ENCODE peak calls at places on chromosome 5, in five cellular contexts. X is natural killer cell, L is tibial nerve, H is GM06990, V is stomach. B is an unnamed sample.

GRCh38 chr5:61167382-61167781 is 5.1 kb upstream of the SMIM15 start:
- DNase-seq in X (no peak), L (no peak), H (no peak), V (peak), B (no peak)

GRCh38 chr5:59102437-59102836 is 519.6 kb downstream of the RAB3C start:
- DNase-seq in X (no peak), L (no peak), H (no peak), V (no peak), B (no peak)

GRCh38 chr5:62029303-62029702 is 276.7 kb upstream of the KIF2A start:
- DNase-seq in X (no peak), L (no peak), H (no peak), V (no peak), B (no peak)

GRCh38 chr5:100706796-100707195 is 171.6 kb downstream of the FAM174A start:
- DNase-seq in X (no peak), L (no peak), H (no peak), V (no peak), B (no peak)

GRCh38 chr5:124732349-124732875 is 14.0 kb downstream of the ZNF608 start:
- DNase-seq in X (no peak), L (no peak), H (no peak), V (no peak), B (no peak)

GRCh38 chr5:94746731-94747124 is 128.3 kb downstream of the SLF1 start:
- DNase-seq in X (no peak), L (no peak), H (peak), V (no peak), B (no peak)

GRCh38 chr5:137182576-137182975 is 316.6 kb downstream of the SPOCK1 start:
- DNase-seq in X (no peak), L (no peak), H (no peak), V (no peak), B (no peak)

GRCh38 chr5:80041536-80041935 is 6.4 kb downstream of the THBS4 start:
- DNase-seq in X (no peak), L (no peak), H (no peak), V (no peak), B (no peak)

GRCh38 chr5:172530406-172530805 is 76.1 kb upstream of the SH3PXD2B start:
- DNase-seq in X (no peak), L (no peak), H (no peak), V (no peak), B (peak)

GRCh38 chr5:172525633-172526360 is 71.5 kb upstream of the SH3PXD2B start:
- DNase-seq in X (no peak), L (no peak), H (no peak), V (no peak), B (peak)

GRCh38 chr5:58073246-58073645 is 386.6 kb downstream of the PLK2 start:
- DNase-seq in X (no peak), L (no peak), H (no peak), V (no peak), B (no peak)

GRCh38 chr5:143409972-143410371 is 6.5 kb upstream of the NR3C1 start:
- DNase-seq in X (no peak), L (no peak), H (no peak), V (no peak), B (no peak)

GRCh38 chr5:99034336-99034735 is 105.5 kb upstream of the CHD1 start:
- DNase-seq in X (no peak), L (no peak), H (no peak), V (peak), B (no peak)

GRCh38 chr5:90528704-90529233 is 615 bp downstream of the LYSMD3 start:
- DNase-seq in X (no peak), L (no peak), H (peak), V (no peak), B (no peak)

GRCh38 chr5:109943701-109944235 is 254.0 kb downstream of the MAN2A1 start:
- DNase-seq in X (no peak), L (no peak), H (no peak), V (no peak), B (no peak)

GRCh38 chr5:163475416-163475815 is 15.0 kb downstream of the HMMR start:
- DNase-seq in X (no peak), L (no peak), H (no peak), V (no peak), B (no peak)

GRCh38 chr5:167352801-167353200 is 938.6 kb upstream of the WWC1 start:
- DNase-seq in X (no peak), L (no peak), H (no peak), V (no peak), B (no peak)

GRCh38 chr5:102591650-102592049 is 92.8 kb upstream of the SLCO6A1 start:
- DNase-seq in X (no peak), L (no peak), H (no peak), V (no peak), B (no peak)

GRCh38 chr5:102595332-102595731 is 96.5 kb upstream of the SLCO6A1 start:
- DNase-seq in X (no peak), L (no peak), H (no peak), V (no peak), B (no peak)

GRCh38 chr5:102594192-102594591 is 95.4 kb upstream of the SLCO6A1 start:
- DNase-seq in X (no peak), L (no peak), H (no peak), V (no peak), B (no peak)

GRCh38 chr5:102590467-102590866 is 91.7 kb upstream of the SLCO6A1 start:
- DNase-seq in X (no peak), L (no peak), H (no peak), V (no peak), B (no peak)

GRCh38 chr5:102589661-102590060 is 90.9 kb upstream of the SLCO6A1 start:
- DNase-seq in X (no peak), L (no peak), H (no peak), V (no peak), B (no peak)
- TF ChIP-seq CTCF in X (no peak), L (no peak), H (no peak), V (no peak), B (no peak)

DNA sequence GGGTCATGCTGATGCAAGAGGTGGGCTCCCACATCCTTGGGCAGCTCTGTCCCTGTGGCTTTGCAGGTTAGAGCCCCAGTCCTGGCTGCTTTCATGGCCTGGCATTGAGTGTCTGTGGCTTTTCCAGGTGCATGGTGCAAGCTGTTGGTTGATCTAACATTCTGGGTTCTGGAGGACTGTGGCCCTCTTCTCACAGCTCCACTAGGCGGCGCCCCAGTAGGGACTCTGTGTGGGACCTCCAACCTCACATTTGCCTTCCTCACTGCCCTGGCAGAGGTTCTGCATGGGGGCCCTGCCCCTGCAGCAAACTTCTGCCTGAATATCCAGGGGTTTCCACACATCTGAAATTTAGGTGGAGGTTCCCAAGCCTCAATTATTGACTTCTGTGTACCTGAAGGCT is 150.1 kb downstream of the NNT start:
- DNase-seq in X (no peak), L (no peak), H (no peak), V (no peak), B (no peak)
- TF ChIP-seq CTCF in X (no peak), L (no peak), H (peak), V (no peak), B (no peak)

DNA sequence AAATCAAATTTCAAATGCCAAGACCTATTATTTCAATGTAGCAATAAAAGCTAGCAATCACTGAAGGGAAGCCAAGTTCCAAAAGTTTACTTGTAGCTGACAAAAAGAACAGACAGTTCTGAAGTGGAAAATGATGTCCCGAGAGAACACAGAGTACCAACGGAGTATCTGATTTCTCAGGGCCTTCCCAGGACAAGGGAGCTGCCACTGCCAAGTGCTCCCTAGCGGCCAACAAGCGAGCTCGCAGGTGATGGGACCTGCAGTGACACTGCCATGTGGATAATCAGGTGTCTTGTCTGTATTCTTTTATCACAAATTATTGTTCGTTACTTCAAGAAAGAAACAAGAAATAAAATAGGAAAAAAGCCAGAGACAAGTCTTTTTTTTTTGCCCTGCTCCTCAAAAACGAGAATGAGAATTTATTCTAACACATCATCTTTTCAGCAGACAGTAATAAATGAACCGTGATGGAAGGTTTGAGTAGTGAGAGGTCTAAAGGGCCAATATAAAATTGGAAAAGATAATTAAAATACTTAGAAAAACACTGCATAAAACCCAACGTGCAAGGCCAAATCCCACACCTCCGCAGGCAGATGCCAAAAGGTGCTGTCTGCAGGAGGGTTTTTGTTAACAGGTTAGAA is 159.4 kb downstream of the MYO10 start:
- DNase-seq in X (no peak), L (no peak), H (no peak), V (no peak), B (peak)
- TF ChIP-seq CTCF in X (no peak), L (peak), H (peak), V (no peak), B (no peak)

GRCh38 chr5:169265888-169266287 is 35.1 kb downstream of the SLIT3 start:
- DNase-seq in X (no peak), L (no peak), H (no peak), V (no peak), B (no peak)
- TF ChIP-seq CTCF in X (no peak), L (no peak), H (peak), V (no peak), B (no peak)

GRCh38 chr5:32174011-32174866 is at the start of gene GOLPH3:
- DNase-seq in X (peak), L (peak), H (peak), V (peak), B (peak)
- TF ChIP-seq CTCF in X (no peak), L (peak), H (peak), V (no peak), B (no peak)

DNA sequence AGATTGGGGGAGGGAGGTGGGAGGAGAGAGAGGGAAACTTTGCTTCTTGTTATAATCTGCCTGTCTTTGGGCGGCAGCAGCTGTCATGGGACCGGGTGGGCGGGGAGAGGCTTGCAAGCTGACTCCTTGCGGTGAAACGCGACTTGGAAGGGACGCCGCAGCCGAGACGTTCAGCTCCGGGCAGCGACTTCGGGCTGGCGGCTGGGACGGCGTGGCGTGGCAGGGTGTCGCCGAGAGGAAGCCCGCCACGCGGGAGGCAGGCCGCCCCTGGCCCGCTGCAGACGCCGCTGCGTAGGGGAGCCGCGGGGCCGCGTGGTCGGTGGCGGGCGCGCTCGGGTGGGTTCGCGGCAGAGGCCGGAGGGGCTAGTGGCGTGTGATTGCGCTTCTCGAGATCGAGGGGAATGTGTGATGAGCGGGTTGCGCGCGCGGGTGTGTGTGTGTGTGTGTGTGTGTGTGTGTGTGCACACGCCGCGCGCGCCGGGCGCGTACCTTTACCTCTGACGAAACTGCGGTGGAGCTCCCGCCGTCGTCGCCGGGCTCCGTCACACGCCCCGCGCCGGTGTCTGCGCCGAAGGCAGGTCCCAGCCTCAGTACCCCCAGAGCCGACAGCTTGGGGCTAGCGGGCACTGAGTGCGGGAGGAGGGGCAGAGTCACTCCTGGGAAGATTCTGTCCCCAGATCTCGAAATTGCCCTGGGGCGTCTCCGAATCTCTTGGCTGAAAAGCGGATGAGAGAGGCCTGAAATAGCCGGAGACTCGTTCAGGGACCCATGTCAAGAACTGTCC is 1.7 kb downstream of the PPARGC1B start:
- DNase-seq in X (peak), L (peak), H (peak), V (peak), B (peak)
- TF ChIP-seq CTCF in X (no peak), L (peak), H (no peak), V (no peak), B (no peak)

DNA sequence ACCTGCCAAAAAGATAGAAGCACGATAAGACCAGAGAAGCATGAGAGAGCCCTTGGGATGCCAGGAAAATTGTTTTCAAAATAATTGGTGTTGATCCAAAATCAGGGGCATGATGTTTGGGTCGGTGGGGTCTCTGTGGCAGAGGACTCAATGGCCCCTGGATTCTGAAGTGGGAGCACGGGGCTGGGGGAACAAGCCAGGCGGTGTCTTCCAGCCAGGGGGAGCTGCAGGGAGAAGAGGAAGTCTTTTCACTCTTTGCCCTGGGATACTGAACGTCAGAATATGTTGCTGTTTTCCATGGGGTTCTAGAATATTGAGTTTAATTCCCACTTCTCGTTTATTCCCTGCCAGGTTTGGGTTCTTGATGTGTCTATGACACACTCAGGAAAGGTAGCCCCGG is 20.4 kb downstream of the TSPAN17 start:
- DNase-seq in X (no peak), L (no peak), H (no peak), V (no peak), B (no peak)
- TF ChIP-seq CTCF in X (no peak), L (no peak), H (no peak), V (no peak), B (no peak)